ENCODE peak calls at places on chromosomes 7 and 10, in eight cellular contexts. Y is heart right ventricle, V is SK-N-MC, W is cardiac muscle cell, I is fibroblast of lung, C is SJCRH30, K is thoracic aorta, Q is upper lobe of right lung. R is an unnamed sample. For H3K9me3, the result is how much of the 10 kb centered on the place peaks cover.

GRCh38 chr10:105973252-105973877 is 1191.1 kb downstream of the SORCS1 start:
- DNase-seq in Y (no peak), V (no peak), W (peak), I (no peak), C (no peak), K (no peak), Q (no peak), R (no peak)

GRCh38 chr7:56110611-56111010 is 4.3 kb upstream of the CHCHD2 start:
- DNase-seq in Y (no peak), V (no peak), W (no peak), I (no peak), C (no peak), K (no peak), Q (no peak), R (no peak)

GRCh38 chr10:24206926-24207701 is 1.8 kb upstream of the KIAA1217 start:
- DNase-seq in Y (no peak), V (no peak), W (no peak), I (no peak), C (no peak), K (no peak), Q (no peak), R (no peak)

GRCh38 chr7:43077732-43078391 is 34.6 kb upstream of the HECW1 start:
- DNase-seq in Y (no peak), V (no peak), W (peak), I (peak), C (peak), K (no peak), Q (no peak), R (peak)

GRCh38 chr10:82882722-82883121 is 1007.7 kb downstream of the NRG3 start:
- DNase-seq in Y (no peak), V (no peak), W (no peak), I (no peak), C (no peak), K (no peak), Q (no peak), R (no peak)

GRCh38 chr7:150976529-150977381 is 1.4 kb downstream of the KCNH2 start:
- DNase-seq in Y (peak), V (no peak), W (no peak), I (no peak), C (no peak), K (no peak), Q (no peak), R (no peak)

GRCh38 chr7:112874909-112875308 is 84.7 kb upstream of the TMEM168 start:
- DNase-seq in Y (no peak), V (no peak), W (no peak), I (peak), C (no peak), K (no peak), Q (no peak), R (no peak)

GRCh38 chr7:153675141-153675540 is 377.1 kb upstream of the DPP6 start:
- DNase-seq in Y (no peak), V (no peak), W (no peak), I (no peak), C (no peak), K (no peak), Q (no peak), R (no peak)

GRCh38 chr10:76901701-76902100 is 735.9 kb downstream of the KCNMA1 start:
- DNase-seq in Y (no peak), V (no peak), W (no peak), I (no peak), C (no peak), K (no peak), Q (no peak), R (no peak)

GRCh38 chr7:104950754-104951153 is 63.3 kb upstream of the KMT2E start:
- DNase-seq in Y (no peak), V (no peak), W (peak), I (no peak), C (no peak), K (no peak), Q (no peak), R (no peak)

GRCh38 chr10:95303535-95303934 is 12.7 kb upstream of the PDLIM1 start:
- DNase-seq in Y (no peak), V (no peak), W (peak), I (peak), C (no peak), K (no peak), Q (no peak), R (no peak)

GRCh38 chr7:29091121-29091601 is 55.2 kb downstream of the CPVL start:
- DNase-seq in Y (peak), V (no peak), W (peak), I (no peak), C (peak), K (no peak), Q (no peak), R (no peak)

GRCh38 chr10:45419673-45420020 is 45.6 kb downstream of the ALOX5 start:
- DNase-seq in Y (peak), V (no peak), W (no peak), I (no peak), C (no peak), K (no peak), Q (no peak), R (no peak)

GRCh38 chr10:79932841-79933379 is 16.0 kb downstream of the SFTPD start:
- DNase-seq in Y (no peak), V (no peak), W (no peak), I (no peak), C (no peak), K (no peak), Q (peak), R (no peak)

GRCh38 chr10:110226926-110227641 is 19.7 kb downstream of the MXI1 start:
- DNase-seq in Y (peak), V (no peak), W (peak), I (peak), C (peak), K (peak), Q (peak), R (no peak)

GRCh38 chr10:62852961-62853702 is 37.0 kb upstream of the EGR2 start:
- DNase-seq in Y (no peak), V (no peak), W (no peak), I (no peak), C (no peak), K (no peak), Q (no peak), R (no peak)

GRCh38 chr7:130332259-130333053 is 12.2 kb upstream of the CPA5 start:
- DNase-seq in Y (no peak), V (no peak), W (no peak), I (no peak), C (no peak), K (no peak), Q (no peak), R (no peak)

GRCh38 chr7:76383089-76383944 is 24.5 kb upstream of the YWHAG start:
- DNase-seq in Y (no peak), V (no peak), W (peak), I (peak), C (peak), K (no peak), Q (no peak), R (no peak)

GRCh38 chr10:98267069-98267893 is 713 bp downstream of the LOXL4 start:
- DNase-seq in Y (no peak), V (no peak), W (no peak), I (no peak), C (no peak), K (no peak), Q (no peak), R (no peak)

GRCh38 chr10:124063736-124064135 is 29.7 kb downstream of the CHST15 start:
- DNase-seq in Y (no peak), V (no peak), W (peak), I (peak), C (no peak), K (no peak), Q (no peak), R (no peak)

GRCh38 chr10:22316286-22317120 is at the start of gene COMMD3:
- DNase-seq in Y (peak), V (no peak), W (peak), I (peak), C (peak), K (no peak), Q (peak), R (no peak)

GRCh38 chr10:84264611-84265141 is 19.8 kb downstream of the RGR start:
- DNase-seq in Y (peak), V (peak), W (peak), I (peak), C (peak), K (peak), Q (peak), R (peak)

GRCh38 chr10:24850726-24851300 is 101.6 kb downstream of the PRTFDC1 start:
- DNase-seq in Y (no peak), V (no peak), W (no peak), I (no peak), C (no peak), K (no peak), Q (no peak), R (no peak)

GRCh38 chr7:14242186-14242585 is 252.7 kb upstream of the ETV1 start:
- DNase-seq in Y (no peak), V (no peak), W (no peak), I (no peak), C (no peak), K (no peak), Q (no peak), R (no peak)

GRCh38 chr7:50069613-50070012 is 23.4 kb downstream of the ZPBP start:
- DNase-seq in Y (no peak), V (no peak), W (peak), I (peak), C (no peak), K (no peak), Q (no peak), R (peak)

GRCh38 chr10:50991496-50992355 is 82.6 kb upstream of the PRKG1 start:
- DNase-seq in Y (peak), V (no peak), W (peak), I (peak), C (peak), K (no peak), Q (peak), R (no peak)

GRCh38 chr10:50990568-50991495 is 83.5 kb upstream of the PRKG1 start:
- DNase-seq in Y (peak), V (no peak), W (peak), I (peak), C (peak), K (peak), Q (peak), R (no peak)

GRCh38 chr10:50993817-50994251 is 80.5 kb upstream of the PRKG1 start:
- DNase-seq in Y (peak), V (no peak), W (peak), I (peak), C (no peak), K (no peak), Q (no peak), R (no peak)

GRCh38 chr10:50992972-50993766 is 81.1 kb upstream of the PRKG1 start:
- DNase-seq in Y (no peak), V (no peak), W (peak), I (peak), C (peak), K (no peak), Q (peak), R (no peak)

DNA sequence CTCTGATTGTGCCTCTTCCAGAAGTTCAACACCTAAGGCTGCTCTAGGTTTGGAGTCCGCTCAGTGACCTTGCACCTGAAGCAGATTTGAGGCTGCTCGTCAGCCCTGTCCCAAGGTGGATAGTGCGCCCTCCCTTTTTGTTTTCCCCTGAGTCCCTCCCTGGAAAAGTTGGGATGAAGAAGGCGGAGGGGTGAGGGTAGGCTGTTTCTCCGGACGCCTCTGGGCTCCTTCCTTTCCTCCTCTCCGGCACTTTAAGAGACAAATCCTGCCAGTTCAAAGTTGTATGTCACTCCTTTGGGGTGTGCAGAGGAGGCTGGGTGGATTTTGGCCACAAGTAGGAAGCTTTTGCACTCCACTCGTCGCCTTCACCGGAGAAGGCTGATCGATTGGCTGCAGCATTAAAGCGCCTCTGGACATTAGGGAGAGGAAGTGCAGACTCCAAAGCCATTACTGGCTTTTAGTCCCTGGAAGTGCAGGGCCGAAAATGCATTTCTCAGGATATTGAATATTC is 81.9 kb upstream of the PRKG1 start:
- DNase-seq in Y (peak), V (no peak), W (peak), I (no peak), C (no peak), K (no peak), Q (no peak), R (no peak)
- H3K27ac ChIP-seq in Y (peak), V (no peak), W (no peak), I (peak), C (no peak), K (peak), Q (peak), R (no peak)

DNA sequence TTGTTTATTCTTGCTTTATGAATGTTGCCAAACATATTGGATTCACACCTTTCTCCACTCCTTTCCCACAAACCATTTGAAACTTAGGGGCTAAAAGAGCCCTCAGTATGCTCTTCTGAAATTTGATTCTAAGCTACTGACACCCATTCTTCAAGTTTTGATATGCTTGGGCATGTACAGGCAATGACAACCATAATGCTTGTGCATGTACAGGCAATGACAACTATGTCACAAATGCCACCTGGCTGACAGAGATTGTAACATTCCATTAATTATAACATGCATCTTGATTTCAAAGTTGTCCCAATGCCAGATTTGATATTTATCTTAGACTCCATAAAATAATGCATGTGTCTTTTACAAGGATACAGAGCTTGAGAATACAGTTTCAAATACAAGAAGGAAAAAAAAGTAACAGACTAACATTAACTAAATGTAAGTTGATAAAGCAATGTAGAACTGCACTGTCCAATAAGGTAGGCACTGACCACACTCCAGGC is 17.5 kb upstream of the CDK1 start:
- DNase-seq in Y (no peak), V (no peak), W (no peak), I (no peak), C (no peak), K (no peak), Q (no peak), R (no peak)
- H3K9me3 ChIP-seq in Y (under half), V (under half), W (under half), I (under half), C (under half), K (under half), Q (under half), R (under half)

DNA sequence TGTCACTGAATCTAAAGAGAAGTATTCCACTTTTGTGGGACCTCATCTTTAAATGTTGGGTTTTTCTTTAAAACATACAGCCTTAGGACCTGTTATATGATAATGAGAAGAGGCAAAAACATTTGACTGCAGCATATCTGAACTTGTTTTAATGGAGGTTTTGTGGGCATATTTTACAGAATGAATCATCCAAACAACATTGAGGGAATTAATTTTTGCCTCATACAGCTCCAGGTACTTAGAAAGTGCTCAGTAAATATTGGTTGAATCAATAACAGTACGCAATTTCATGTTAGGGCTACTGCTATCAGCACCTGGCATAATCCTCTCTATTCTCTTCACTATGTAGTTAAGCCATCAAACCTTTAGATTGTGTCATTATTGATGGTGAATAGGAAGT is 115.9 kb downstream of the MALRD1 start:
- DNase-seq in Y (no peak), V (no peak), W (no peak), I (no peak), C (no peak), K (no peak), Q (no peak), R (no peak)
- H3K4me3 ChIP-seq in Y (no peak), V (no peak), W (no peak), I (no peak), C (no peak), K (no peak), Q (no peak), R (no peak)

GRCh38 chr10:34707656-34708055 is 107.4 kb downstream of the PARD3 start:
- DNase-seq in Y (no peak), V (no peak), W (peak), I (no peak), C (no peak), K (no peak), Q (no peak), R (no peak)
- H3K27ac ChIP-seq in Y (no peak), V (no peak), W (peak), I (no peak), C (no peak), K (no peak), Q (no peak), R (no peak)

GRCh38 chr10:130498042-130498441 is 361.9 kb downstream of the GLRX3 start:
- DNase-seq in Y (no peak), V (no peak), W (no peak), I (no peak), C (no peak), K (no peak), Q (no peak), R (no peak)
- H3K9me3 ChIP-seq in Y (under half), V (under half), W (under half), I (under half), C (under half), K (under half), Q (under half), R (under half)

DNA sequence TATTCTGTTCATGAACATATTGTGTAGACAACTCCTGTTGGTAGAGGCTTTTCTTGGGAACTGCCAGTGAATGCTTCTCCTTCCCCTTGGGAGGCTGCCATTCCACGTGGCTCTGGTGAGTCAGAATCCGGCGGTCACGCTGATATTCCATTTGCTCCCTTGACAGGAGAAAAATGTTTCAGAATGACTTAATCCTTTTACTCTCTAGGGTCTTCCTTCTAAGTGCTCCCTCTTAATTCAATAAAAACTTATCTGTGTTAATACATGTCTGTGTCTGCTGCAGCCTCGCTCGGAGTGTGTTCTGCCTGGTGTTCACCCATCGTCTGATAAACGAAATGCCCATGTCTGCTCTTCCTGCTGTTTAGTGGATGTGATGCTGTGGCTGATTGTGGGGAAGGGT is 278.6 kb downstream of the ARHGAP12 start:
- DNase-seq in Y (peak), V (no peak), W (peak), I (peak), C (peak), K (peak), Q (no peak), R (no peak)
- H3K4me3 ChIP-seq in Y (no peak), V (no peak), W (no peak), I (no peak), C (peak), K (peak), Q (no peak), R (no peak)

DNA sequence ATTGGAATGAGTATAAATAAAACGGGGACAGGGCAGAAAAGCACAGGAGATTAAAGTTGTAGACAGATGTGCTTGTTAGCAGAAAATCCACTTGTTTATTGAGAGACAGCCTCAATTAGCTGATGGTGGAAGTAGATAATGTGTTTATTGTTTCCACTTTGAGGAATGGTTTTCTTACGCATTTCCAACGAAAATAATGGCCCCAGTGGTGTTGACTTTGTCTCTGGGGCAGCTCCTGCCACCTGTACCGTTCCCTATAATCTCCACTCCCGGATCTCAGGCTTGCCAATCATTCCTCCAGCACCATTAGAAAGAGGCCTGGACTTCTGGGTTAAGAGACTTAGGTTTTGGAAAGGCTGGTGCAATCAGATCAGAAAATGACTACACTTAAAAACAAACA is 638.7 kb downstream of the PARD3 start:
- DNase-seq in Y (no peak), V (no peak), W (no peak), I (no peak), C (no peak), K (no peak), Q (no peak), R (no peak)
- H3K27ac ChIP-seq in Y (no peak), V (no peak), W (no peak), I (no peak), C (no peak), K (no peak), Q (no peak), R (no peak)